ENCODE peak calls at places on chromosome 10, in five cellular contexts. M is brain microvascular endothelial cell, Q is heart left ventricle, S is IMR-90, O is transverse colon. K is an unnamed sample.

GRCh38 chr10:128896183-128896805 is 570.7 kb upstream of the MGMT start:
- DNase-seq in M (no peak), Q (peak; percentile 60), S (no peak), O (no peak), K (no peak)

GRCh38 chr10:92146072-92146471 is 144.8 kb downstream of the CPEB3 start:
- DNase-seq in M (no peak), Q (no peak), S (no peak), O (no peak), K (no peak)

GRCh38 chr10:28812384-28813372 is 135.4 kb downstream of the BAMBI start:
- DNase-seq in M (no peak), Q (no peak), S (no peak), O (no peak), K (no peak)

GRCh38 chr10:112307631-112308502 is 24.7 kb downstream of the TECTB start:
- DNase-seq in M (peak; percentile 9), Q (peak; percentile 35), S (peak; percentile 43), O (peak; percentile 39), K (no peak)

GRCh38 chr10:102629661-102630614 is 14.3 kb upstream of the TRIM8 start:
- DNase-seq in M (peak; percentile 86), Q (peak; percentile 38), S (peak; percentile 91), O (no peak), K (peak; percentile 93)

GRCh38 chr10:16896993-16897392 is 79.8 kb upstream of the RSU1 start:
- DNase-seq in M (no peak), Q (no peak), S (no peak), O (no peak), K (no peak)

GRCh38 chr10:86716466-86716865 is 40.0 kb upstream of the BMPR1A start:
- DNase-seq in M (no peak), Q (peak; percentile 35), S (no peak), O (no peak), K (no peak)

GRCh38 chr10:121843379-121843778 is 84.5 kb downstream of the ATE1 start:
- DNase-seq in M (no peak), Q (no peak), S (no peak), O (no peak), K (no peak)

GRCh38 chr10:35852721-35853120 is 210.6 kb upstream of the FZD8 start:
- DNase-seq in M (no peak), Q (no peak), S (no peak), O (no peak), K (no peak)

GRCh38 chr10:90871279-90871760 is 454 bp upstream of the RPP30 start:
- DNase-seq in M (peak; percentile 83), Q (peak; percentile 39), S (peak; percentile 81), O (peak; percentile 21), K (peak; percentile 67)

GRCh38 chr10:113056468-113057021 is 106.5 kb downstream of the TCF7L2 start:
- DNase-seq in M (peak; percentile 66), Q (no peak), S (peak; percentile 82), O (no peak), K (peak; percentile 88)

GRCh38 chr10:28684986-28685580 is 7.8 kb downstream of the BAMBI start:
- DNase-seq in M (no peak), Q (no peak), S (no peak), O (no peak), K (no peak)

GRCh38 chr10:30467939-30468338 is 34.0 kb downstream of the MAP3K8 start:
- DNase-seq in M (no peak), Q (no peak), S (no peak), O (no peak), K (no peak)

GRCh38 chr10:71502221-71502620 is 105.5 kb downstream of the CDH23 start:
- DNase-seq in M (no peak), Q (no peak), S (no peak), O (no peak), K (no peak)

GRCh38 chr10:21677551-21677950 is 143.5 kb downstream of the MLLT10 start:
- DNase-seq in M (no peak), Q (no peak), S (no peak), O (no peak), K (no peak)

GRCh38 chr10:22334414-22335203 is 10.7 kb upstream of the SPAG6 start:
- DNase-seq in M (no peak), Q (peak; percentile 33), S (no peak), O (no peak), K (no peak)

GRCh38 chr10:49139000-49139865 is 5.4 kb upstream of the FAM170B start:
- DNase-seq in M (peak; percentile 74), Q (peak; percentile 45), S (peak; percentile 90), O (no peak), K (peak; percentile 55)

GRCh38 chr10:49448924-49449323 is 53.0 kb upstream of the DRGX start:
- DNase-seq in M (no peak), Q (no peak), S (no peak), O (no peak), K (peak; percentile 12)

GRCh38 chr10:16195178-16195769 is 241.5 kb upstream of the PTER start:
- DNase-seq in M (no peak), Q (no peak), S (no peak), O (no peak), K (no peak)

GRCh38 chr10:48652344-48652743 is 32.3 kb upstream of the WDFY4 start:
- DNase-seq in M (no peak), Q (no peak), S (no peak), O (no peak), K (no peak)

GRCh38 chr10:58373446-58373834 is 11.8 kb upstream of the TFAM start:
- DNase-seq in M (no peak), Q (no peak), S (no peak), O (no peak), K (no peak)

GRCh38 chr10:6020806-6021205 is 41.4 kb downstream of the IL2RA start:
- DNase-seq in M (peak; percentile 11), Q (no peak), S (no peak), O (no peak), K (peak; percentile 9)

GRCh38 chr10:34526758-34527730 is 288.1 kb downstream of the PARD3 start:
- DNase-seq in M (peak; percentile 93), Q (no peak), S (peak; percentile 98), O (no peak), K (peak; percentile 81)

GRCh38 chr10:22315455-22316285 is 518 bp upstream of the COMMD3 start:
- DNase-seq in M (no peak), Q (no peak), S (no peak), O (no peak), K (no peak)

GRCh38 chr10:28686835-28687682 is 9.7 kb downstream of the BAMBI start:
- DNase-seq in M (no peak), Q (no peak), S (peak; percentile 27), O (no peak), K (no peak)

GRCh38 chr10:17256026-17256425 is 28.0 kb downstream of the VIM start:
- DNase-seq in M (no peak), Q (no peak), S (no peak), O (no peak), K (no peak)

GRCh38 chr10:71234017-71234894 is 21.9 kb downstream of the UNC5B start:
- DNase-seq in M (no peak), Q (peak; percentile 24), S (no peak), O (no peak), K (no peak)

GRCh38 chr10:99779335-99779734 is 3.1 kb upstream of the ABCC2 start:
- DNase-seq in M (peak; percentile 66), Q (no peak), S (peak; percentile 83), O (no peak), K (peak; percentile 69)

GRCh38 chr10:60778978-60779668 is 845 bp downstream of the CDK1 start:
- DNase-seq in M (no peak), Q (no peak), S (no peak), O (no peak), K (no peak)

GRCh38 chr10:60778214-60778977 is at the start of gene CDK1:
- DNase-seq in M (peak; percentile 99), Q (peak; percentile 97), S (peak; percentile 98), O (peak; percentile 96), K (peak; percentile 98)

GRCh38 chr10:60781678-60782077 is 3.4 kb downstream of the CDK1 start:
- DNase-seq in M (no peak), Q (no peak), S (no peak), O (no peak), K (no peak)

GRCh38 chr10:60777696-60778213 is 523 bp upstream of the CDK1 start:
- DNase-seq in M (no peak), Q (no peak), S (no peak), O (no peak), K (no peak)
- TF ChIP-seq CTCF in M (no peak), Q (no peak), S (no peak), O (no peak), K (no peak)

GRCh38 chr10:60917331-60918280 is 26.4 kb downstream of the RHOBTB1 start:
- DNase-seq in M (no peak), Q (no peak), S (peak; percentile 27), O (no peak), K (no peak)
- H3K4me3 ChIP-seq in M (no peak overlapping the region), Q (no peak overlapping the region), S (no peak overlapping the region), O (no peak overlapping the region), K (no peak overlapping the region)

GRCh38 chr10:126686271-126686670 is 15.8 kb upstream of the C10orf90 start:
- DNase-seq in M (no peak), Q (no peak), S (no peak), O (no peak), K (no peak)

GRCh38 chr10:126686732-126687693 is 16.5 kb upstream of the C10orf90 start:
- DNase-seq in M (no peak), Q (no peak), S (no peak), O (no peak), K (no peak)

GRCh38 chr10:126689461-126689994 is 19.0 kb upstream of the C10orf90 start:
- DNase-seq in M (no peak), Q (no peak), S (no peak), O (no peak), K (no peak)

GRCh38 chr10:126690534-126690933 is 20.0 kb upstream of the C10orf90 start:
- DNase-seq in M (no peak), Q (no peak), S (no peak), O (no peak), K (no peak)

DNA sequence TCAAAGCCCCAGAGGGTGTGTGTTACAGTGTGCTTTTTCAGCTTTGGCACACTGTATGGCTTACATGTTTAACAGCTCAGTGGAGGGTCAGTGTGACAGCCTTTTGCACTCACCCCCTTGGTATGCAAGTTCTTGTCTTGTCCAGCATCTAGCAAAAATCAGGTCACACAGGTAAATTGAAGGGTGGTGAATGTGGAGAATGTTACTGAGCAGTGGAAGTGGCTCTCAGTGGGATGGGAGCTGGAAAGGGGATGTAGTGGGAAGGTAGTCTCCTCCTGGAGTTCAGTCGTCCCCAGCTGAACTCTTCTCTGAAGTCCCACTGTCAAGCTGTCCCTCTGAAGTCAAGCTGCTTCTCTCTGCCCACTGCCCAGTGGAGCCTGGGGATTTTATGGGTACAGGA is 21.0 kb upstream of the C10orf90 start:
- DNase-seq in M (no peak), Q (no peak), S (no peak), O (no peak), K (no peak)
- TF ChIP-seq CTCF in M (no peak), Q (no peak), S (no peak), O (no peak), K (no peak)

GRCh38 chr10:64039208-64039607 is 518.0 kb downstream of the REEP3 start:
- DNase-seq in M (no peak), Q (no peak), S (no peak), O (no peak), K (no peak)

GRCh38 chr10:64041185-64041988 is 520.2 kb downstream of the REEP3 start:
- DNase-seq in M (peak; percentile 59), Q (peak; percentile 61), S (peak; percentile 72), O (peak; percentile 76), K (peak; percentile 19)

GRCh38 chr10:64038097-64038496 is 516.9 kb downstream of the REEP3 start:
- DNase-seq in M (no peak), Q (no peak), S (no peak), O (no peak), K (no peak)

GRCh38 chr10:64044098-64044497 is 522.9 kb downstream of the REEP3 start:
- DNase-seq in M (no peak), Q (no peak), S (no peak), O (no peak), K (no peak)

GRCh38 chr10:64041989-64042490 is 520.8 kb downstream of the REEP3 start:
- DNase-seq in M (no peak), Q (no peak), S (no peak), O (no peak), K (no peak)
- H3K4me3 ChIP-seq in M (no peak overlapping the region), Q (no peak overlapping the region), S (no peak overlapping the region), O (no peak overlapping the region), K (no peak overlapping the region)

K was measured in foreskin fibroblast.